ENCODE peak calls at places on chromosomes 5 and 9, in ten cellular contexts. One of them, this sample, is unnamed.

GRCh38 chr9:38333047-38333446 is 59.5 kb upstream of the ALDH1B1 start:
- DNase-seq in esophagus squamous epithelium: no peak
- DNase-seq in stomach: no peak
- DNase-seq in IMR-90: peak; percentile 11
- DNase-seq in endothelial cell of umbilical vein: no peak
- DNase-seq in CD8-positive, alpha-beta memory T cell: no peak
- DNase-seq in ovary: no peak
- DNase-seq in aorta: no peak
- DNase-seq in OCI-LY7: no peak
- DNase-seq in iPS DF 6.9: no peak
- DNase-seq in this sample: no peak

GRCh38 chr5:9507974-9508373 is 37.9 kb downstream of the SEMA5A start:
- DNase-seq in OCI-LY7: no peak
- DNase-seq in esophagus squamous epithelium: no peak
- DNase-seq in stomach: no peak
- DNase-seq in CD8-positive, alpha-beta memory T cell: no peak
- DNase-seq in iPS DF 6.9: no peak
- DNase-seq in ovary: no peak
- DNase-seq in IMR-90: peak; percentile 85
- DNase-seq in endothelial cell of umbilical vein: no peak
- DNase-seq in aorta: no peak
- DNase-seq in this sample: no peak

GRCh38 chr5:79255786-79256557 is 20.0 kb downstream of the JMY start:
- DNase-seq in esophagus squamous epithelium: no peak
- DNase-seq in IMR-90: peak; percentile 46
- DNase-seq in CD8-positive, alpha-beta memory T cell: no peak
- DNase-seq in ovary: no peak
- DNase-seq in iPS DF 6.9: no peak
- DNase-seq in OCI-LY7: no peak
- DNase-seq in stomach: peak; percentile 40
- DNase-seq in endothelial cell of umbilical vein: peak; percentile 48
- DNase-seq in aorta: no peak
- DNase-seq in this sample: no peak

GRCh38 chr5:56100429-56101176 is 105.8 kb upstream of the IL6ST start:
- DNase-seq in aorta: no peak
- DNase-seq in endothelial cell of umbilical vein: peak; percentile 51
- DNase-seq in CD8-positive, alpha-beta memory T cell: no peak
- DNase-seq in ovary: no peak
- DNase-seq in OCI-LY7: no peak
- DNase-seq in IMR-90: no peak
- DNase-seq in iPS DF 6.9: no peak
- DNase-seq in esophagus squamous epithelium: no peak
- DNase-seq in stomach: no peak
- DNase-seq in this sample: no peak

GRCh38 chr9:18405240-18405639 is 68.7 kb upstream of the ADAMTSL1 start:
- DNase-seq in IMR-90: no peak
- DNase-seq in aorta: no peak
- DNase-seq in CD8-positive, alpha-beta memory T cell: no peak
- DNase-seq in esophagus squamous epithelium: no peak
- DNase-seq in stomach: no peak
- DNase-seq in endothelial cell of umbilical vein: no peak
- DNase-seq in iPS DF 6.9: no peak
- DNase-seq in OCI-LY7: no peak
- DNase-seq in ovary: no peak
- DNase-seq in this sample: no peak

GRCh38 chr5:91420879-91421278 is 37.8 kb upstream of the ARRDC3 start:
- DNase-seq in OCI-LY7: no peak
- DNase-seq in esophagus squamous epithelium: no peak
- DNase-seq in CD8-positive, alpha-beta memory T cell: no peak
- DNase-seq in iPS DF 6.9: no peak
- DNase-seq in IMR-90: no peak
- DNase-seq in ovary: no peak
- DNase-seq in aorta: no peak
- DNase-seq in stomach: no peak
- DNase-seq in endothelial cell of umbilical vein: no peak
- DNase-seq in this sample: no peak

GRCh38 chr5:111703662-111704061 is 53.3 kb downstream of the NREP start:
- DNase-seq in IMR-90: no peak
- DNase-seq in CD8-positive, alpha-beta memory T cell: no peak
- DNase-seq in OCI-LY7: peak; percentile 93
- DNase-seq in ovary: no peak
- DNase-seq in endothelial cell of umbilical vein: no peak
- DNase-seq in stomach: no peak
- DNase-seq in iPS DF 6.9: no peak
- DNase-seq in esophagus squamous epithelium: no peak
- DNase-seq in aorta: no peak
- DNase-seq in this sample: no peak

GRCh38 chr9:69173891-69174644 is at the start of gene TJP2:
- DNase-seq in iPS DF 6.9: no peak
- DNase-seq in endothelial cell of umbilical vein: peak; percentile 64
- DNase-seq in IMR-90: peak; percentile 75
- DNase-seq in aorta: peak; percentile 88
- DNase-seq in stomach: peak; percentile 40
- DNase-seq in esophagus squamous epithelium: no peak
- DNase-seq in OCI-LY7: peak; percentile 64
- DNase-seq in ovary: peak; percentile 81
- DNase-seq in CD8-positive, alpha-beta memory T cell: peak; percentile 3
- DNase-seq in this sample: peak; percentile 29

DNA sequence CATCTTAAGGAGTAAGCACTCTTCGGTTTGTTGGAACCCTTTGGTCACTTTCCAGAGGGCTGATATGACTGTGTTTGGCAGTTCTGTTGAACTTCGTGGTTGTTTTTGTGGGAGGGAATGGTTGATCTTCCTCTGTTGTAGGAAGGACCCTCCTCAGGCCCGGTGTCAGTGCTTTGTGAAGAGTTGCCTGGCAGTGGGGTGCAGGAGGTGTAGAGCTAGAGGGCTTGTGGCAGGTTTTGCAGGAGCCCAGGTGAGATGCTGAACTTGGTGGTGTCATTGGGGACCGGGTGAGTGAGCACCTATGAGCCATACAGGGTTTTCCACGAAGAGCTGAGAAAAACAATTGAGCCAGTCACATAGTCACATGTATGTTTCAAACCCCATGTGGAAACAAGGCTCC is 27.2 kb downstream of the SECISBP2 start:
- DNase-seq in CD8-positive, alpha-beta memory T cell: no peak
- DNase-seq in endothelial cell of umbilical vein: no peak
- DNase-seq in esophagus squamous epithelium: no peak
- DNase-seq in aorta: no peak
- DNase-seq in stomach: no peak
- DNase-seq in ovary: no peak
- DNase-seq in IMR-90: no peak
- DNase-seq in OCI-LY7: no peak
- DNase-seq in iPS DF 6.9: no peak
- DNase-seq in this sample: no peak
- H3K36me3 ChIP-seq in CD8-positive, alpha-beta memory T cell: peaks cover 80% of the 10 kb centered on the region
- H3K36me3 ChIP-seq in endothelial cell of umbilical vein: peaks cover 18% of the 10 kb centered on the region
- H3K36me3 ChIP-seq in esophagus squamous epithelium: peaks cover 100% of the 10 kb centered on the region
- H3K36me3 ChIP-seq in aorta: peaks cover 24% of the 10 kb centered on the region
- H3K36me3 ChIP-seq in stomach: peaks cover 100% of the 10 kb centered on the region
- H3K36me3 ChIP-seq in ovary: no peaks in the 10 kb centered on the region
- H3K36me3 ChIP-seq in IMR-90: peaks cover 56% of the 10 kb centered on the region
- H3K36me3 ChIP-seq in OCI-LY7: peaks cover 99% of the 10 kb centered on the region
- H3K36me3 ChIP-seq in iPS DF 6.9: peaks cover 35% of the 10 kb centered on the region
- H3K36me3 ChIP-seq in this sample: peaks cover 83% of the 10 kb centered on the region

DNA sequence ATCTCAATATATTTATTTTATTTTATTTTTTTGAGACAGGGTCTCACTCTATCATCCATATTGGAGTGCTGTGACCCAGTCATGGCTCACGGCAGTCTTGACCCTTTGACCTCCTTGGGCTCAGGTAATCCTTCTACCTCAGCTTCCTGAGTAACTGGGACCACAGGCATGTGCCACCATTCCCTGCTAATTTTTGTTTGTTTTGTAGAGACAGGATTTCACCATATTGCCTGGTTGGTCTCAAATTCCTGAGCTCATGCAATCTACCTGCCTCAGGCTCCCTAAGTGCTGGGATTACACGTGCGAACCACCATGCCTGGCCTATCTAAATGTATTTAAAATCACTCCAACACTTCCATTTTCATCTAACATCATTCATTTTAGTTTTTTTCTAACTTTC is 190.5 kb upstream of the CHD1 start:
- DNase-seq in stomach: no peak
- DNase-seq in CD8-positive, alpha-beta memory T cell: no peak
- DNase-seq in iPS DF 6.9: no peak
- DNase-seq in ovary: no peak
- DNase-seq in endothelial cell of umbilical vein: no peak
- DNase-seq in esophagus squamous epithelium: no peak
- DNase-seq in aorta: no peak
- DNase-seq in IMR-90: no peak
- DNase-seq in OCI-LY7: no peak
- DNase-seq in this sample: no peak
- H3K4me1 ChIP-seq in stomach: no peaks in the 10 kb centered on the region
- H3K4me1 ChIP-seq in CD8-positive, alpha-beta memory T cell: no peaks in the 10 kb centered on the region
- H3K4me1 ChIP-seq in iPS DF 6.9: no peaks in the 10 kb centered on the region
- H3K4me1 ChIP-seq in ovary: no peaks in the 10 kb centered on the region
- H3K4me1 ChIP-seq in endothelial cell of umbilical vein: no peaks in the 10 kb centered on the region
- H3K4me1 ChIP-seq in esophagus squamous epithelium: no peaks in the 10 kb centered on the region
- H3K4me1 ChIP-seq in aorta: no peaks in the 10 kb centered on the region
- H3K4me1 ChIP-seq in IMR-90: no peaks in the 10 kb centered on the region
- H3K4me1 ChIP-seq in OCI-LY7: no peaks in the 10 kb centered on the region
- H3K4me1 ChIP-seq in this sample: no peaks in the 10 kb centered on the region

GRCh38 chr5:132877466-132877865 is 4.0 kb downstream of the LEAP2 start:
- DNase-seq in endothelial cell of umbilical vein: no peak
- DNase-seq in ovary: no peak
- DNase-seq in esophagus squamous epithelium: no peak
- DNase-seq in stomach: no peak
- DNase-seq in iPS DF 6.9: no peak
- DNase-seq in CD8-positive, alpha-beta memory T cell: no peak
- DNase-seq in IMR-90: no peak
- DNase-seq in OCI-LY7: no peak
- DNase-seq in aorta: no peak
- DNase-seq in this sample: no peak
- H3K27ac ChIP-seq in endothelial cell of umbilical vein: no peak overlapping the region
- H3K27ac ChIP-seq in ovary: no peak overlapping the region
- H3K27ac ChIP-seq in esophagus squamous epithelium: no peak overlapping the region
- H3K27ac ChIP-seq in stomach: no peak overlapping the region
- H3K27ac ChIP-seq in iPS DF 6.9: no peak overlapping the region
- H3K27ac ChIP-seq in CD8-positive, alpha-beta memory T cell: no peak overlapping the region
- H3K27ac ChIP-seq in IMR-90: no peak overlapping the region
- H3K27ac ChIP-seq in OCI-LY7: no peak overlapping the region
- H3K27ac ChIP-seq in aorta: no peak overlapping the region
- H3K27ac ChIP-seq in this sample: no peak overlapping the region

DNA sequence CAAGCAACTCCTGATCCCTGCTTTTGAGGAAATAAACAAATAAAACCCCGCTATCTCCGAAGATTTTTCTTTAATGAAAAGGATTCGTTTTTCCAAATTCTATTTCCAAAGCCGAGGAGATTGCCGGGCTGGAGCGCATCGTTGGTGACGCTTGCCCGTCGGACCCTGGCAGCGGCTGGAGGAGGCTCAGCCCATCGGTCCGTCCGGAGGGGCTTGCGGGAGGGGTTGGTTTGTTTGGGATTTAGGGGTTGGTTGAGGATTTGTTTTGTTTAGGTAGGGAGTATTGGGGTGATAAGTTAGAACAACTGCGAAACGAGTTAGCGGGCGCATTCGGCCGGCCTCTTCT is 20.8 kb downstream of the URM1 start:
- DNase-seq in esophagus squamous epithelium: no peak
- DNase-seq in OCI-LY7: no peak
- DNase-seq in CD8-positive, alpha-beta memory T cell: no peak
- DNase-seq in endothelial cell of umbilical vein: no peak
- DNase-seq in ovary: no peak
- DNase-seq in iPS DF 6.9: no peak
- DNase-seq in aorta: no peak
- DNase-seq in stomach: no peak
- DNase-seq in IMR-90: no peak
- DNase-seq in this sample: no peak
- H3K36me3 ChIP-seq in esophagus squamous epithelium: peaks cover 66% of the 10 kb centered on the region
- H3K36me3 ChIP-seq in OCI-LY7: peaks cover 49% of the 10 kb centered on the region
- H3K36me3 ChIP-seq in CD8-positive, alpha-beta memory T cell: peaks cover 28% of the 10 kb centered on the region
- H3K36me3 ChIP-seq in endothelial cell of umbilical vein: peaks cover 2% of the 10 kb centered on the region
- H3K36me3 ChIP-seq in ovary: no peaks in the 10 kb centered on the region
- H3K36me3 ChIP-seq in iPS DF 6.9: no peaks in the 10 kb centered on the region
- H3K36me3 ChIP-seq in aorta: peaks cover 6% of the 10 kb centered on the region
- H3K36me3 ChIP-seq in stomach: peaks cover 61% of the 10 kb centered on the region
- H3K36me3 ChIP-seq in IMR-90: peaks cover 30% of the 10 kb centered on the region
- H3K36me3 ChIP-seq in this sample: peaks cover 50% of the 10 kb centered on the region

DNA sequence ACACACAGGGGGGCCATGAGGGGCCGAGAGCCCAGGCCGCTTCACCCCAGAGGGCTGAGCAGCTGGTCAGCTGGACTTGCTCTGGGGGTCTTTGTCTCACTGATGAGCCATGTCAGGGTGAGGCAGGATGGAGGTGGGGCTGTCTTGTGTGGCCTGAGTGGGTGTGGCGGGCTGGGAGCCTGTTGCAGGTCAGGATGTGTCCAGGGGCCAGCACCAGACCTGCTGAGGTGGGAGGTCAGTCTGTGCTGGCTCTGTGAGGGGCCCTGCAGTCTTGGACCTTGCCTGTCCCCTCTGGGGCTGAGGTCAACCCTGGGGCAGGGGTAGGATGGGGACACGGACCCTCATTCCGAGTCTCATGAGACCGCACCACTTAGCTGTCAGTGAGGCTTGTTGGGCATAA is 56.9 kb downstream of the RXRA start:
- DNase-seq in IMR-90: no peak
- DNase-seq in aorta: no peak
- DNase-seq in CD8-positive, alpha-beta memory T cell: no peak
- DNase-seq in OCI-LY7: no peak
- DNase-seq in esophagus squamous epithelium: no peak
- DNase-seq in iPS DF 6.9: no peak
- DNase-seq in endothelial cell of umbilical vein: no peak
- DNase-seq in stomach: no peak
- DNase-seq in ovary: no peak
- DNase-seq in this sample: no peak
- H3K4me1 ChIP-seq in IMR-90: peaks cover 31% of the 10 kb centered on the region
- H3K4me1 ChIP-seq in aorta: no peaks in the 10 kb centered on the region
- H3K4me1 ChIP-seq in CD8-positive, alpha-beta memory T cell: peaks cover 24% of the 10 kb centered on the region
- H3K4me1 ChIP-seq in OCI-LY7: no peaks in the 10 kb centered on the region
- H3K4me1 ChIP-seq in esophagus squamous epithelium: peaks cover 100% of the 10 kb centered on the region
- H3K4me1 ChIP-seq in iPS DF 6.9: peaks cover 2% of the 10 kb centered on the region
- H3K4me1 ChIP-seq in endothelial cell of umbilical vein: peaks cover 19% of the 10 kb centered on the region
- H3K4me1 ChIP-seq in stomach: peaks cover 100% of the 10 kb centered on the region
- H3K4me1 ChIP-seq in ovary: peaks cover 55% of the 10 kb centered on the region
- H3K4me1 ChIP-seq in this sample: peaks cover 23% of the 10 kb centered on the region

This sample was measured in CD4-positive, alpha-beta memory T cell.